ENCODE peak calls at places on chromosomes 4 and X, in nine cellular contexts. One of them, this sample, is unnamed.

GRCh38 chr4:41410049-41410448 is 127.9 kb upstream of the LIMCH1 start:
- DNase-seq in adipocyte: no peak
- DNase-seq in right cardiac atrium: no peak
- DNase-seq in lung: no peak
- DNase-seq in adrenal gland: no peak
- DNase-seq in pancreas: no peak
- DNase-seq in GM23248: peak; percentile 5
- DNase-seq in MM.1S: no peak
- DNase-seq in stomach: no peak
- DNase-seq in this sample: no peak

GRCh38 chr4:184694412-184694956 is 39.4 kb downstream of the CENPU start:
- DNase-seq in adipocyte: no peak
- DNase-seq in right cardiac atrium: no peak
- DNase-seq in lung: no peak
- DNase-seq in adrenal gland: no peak
- DNase-seq in pancreas: no peak
- DNase-seq in GM23248: no peak
- DNase-seq in MM.1S: no peak
- DNase-seq in stomach: no peak
- DNase-seq in this sample: no peak

GRCh38 chr4:140609548-140610425 is 41.0 kb upstream of the UCP1 start:
- DNase-seq in adipocyte: peak; percentile 80
- DNase-seq in right cardiac atrium: no peak
- DNase-seq in lung: no peak
- DNase-seq in adrenal gland: no peak
- DNase-seq in pancreas: peak; percentile 36
- DNase-seq in GM23248: peak; percentile 72
- DNase-seq in MM.1S: peak; percentile 63
- DNase-seq in stomach: no peak
- DNase-seq in this sample: no peak

GRCh38 chr4:82756061-82756460 is 42.5 kb downstream of the SCD5 start:
- DNase-seq in adipocyte: no peak
- DNase-seq in right cardiac atrium: no peak
- DNase-seq in lung: no peak
- DNase-seq in adrenal gland: no peak
- DNase-seq in pancreas: no peak
- DNase-seq in GM23248: no peak
- DNase-seq in MM.1S: no peak
- DNase-seq in stomach: no peak
- DNase-seq in this sample: no peak

GRCh38 chr4:42750831-42751230 is 93.9 kb upstream of the ATP8A1 start:
- DNase-seq in adipocyte: no peak
- DNase-seq in right cardiac atrium: no peak
- DNase-seq in lung: no peak
- DNase-seq in adrenal gland: no peak
- DNase-seq in pancreas: no peak
- DNase-seq in GM23248: no peak
- DNase-seq in MM.1S: no peak
- DNase-seq in stomach: no peak
- DNase-seq in this sample: no peak

GRCh38 chr4:185532327-185532726 is 3.0 kb downstream of the PDLIM3 start:
- DNase-seq in adipocyte: no peak
- DNase-seq in right cardiac atrium: peak; percentile 39
- DNase-seq in lung: no peak
- DNase-seq in adrenal gland: no peak
- DNase-seq in pancreas: no peak
- DNase-seq in GM23248: no peak
- DNase-seq in MM.1S: no peak
- DNase-seq in stomach: no peak
- DNase-seq in this sample: no peak

GRCh38 chrX:1392376-1393130 is 640 bp upstream of the SLC25A6 start:
- DNase-seq in adipocyte: peak; percentile 83
- DNase-seq in right cardiac atrium: peak; percentile 89
- DNase-seq in lung: peak; percentile 74
- DNase-seq in adrenal gland: peak; percentile 75
- DNase-seq in pancreas: peak; percentile 79
- DNase-seq in GM23248: peak; percentile 87
- DNase-seq in MM.1S: peak; percentile 32
- DNase-seq in stomach: peak; percentile 65
- DNase-seq in this sample: no peak

GRCh38 chr4:86706923-86707597 is 112.9 kb downstream of the PTPN13 start:
- DNase-seq in adipocyte: peak; percentile 38
- DNase-seq in right cardiac atrium: no peak
- DNase-seq in lung: no peak
- DNase-seq in adrenal gland: no peak
- DNase-seq in pancreas: no peak
- DNase-seq in GM23248: peak; percentile 46
- DNase-seq in MM.1S: no peak
- DNase-seq in stomach: no peak
- DNase-seq in this sample: no peak

GRCh38 chrX:38426785-38427184 is 74.4 kb downstream of the OTC start:
- DNase-seq in adipocyte: no peak
- DNase-seq in right cardiac atrium: no peak
- DNase-seq in lung: no peak
- DNase-seq in adrenal gland: no peak
- DNase-seq in pancreas: no peak
- DNase-seq in GM23248: peak; percentile 5
- DNase-seq in MM.1S: no peak
- DNase-seq in stomach: no peak
- DNase-seq in this sample: no peak

GRCh38 chr4:154719087-154719486 is 24.7 kb upstream of the LRAT start:
- DNase-seq in adipocyte: peak; percentile 54
- DNase-seq in right cardiac atrium: no peak
- DNase-seq in lung: no peak
- DNase-seq in adrenal gland: no peak
- DNase-seq in pancreas: no peak
- DNase-seq in GM23248: peak; percentile 45
- DNase-seq in MM.1S: no peak
- DNase-seq in stomach: no peak
- DNase-seq in this sample: no peak

GRCh38 chr4:173243321-173243720 is 74.7 kb downstream of the GALNT7 start:
- DNase-seq in adipocyte: peak; percentile 57
- DNase-seq in right cardiac atrium: no peak
- DNase-seq in lung: no peak
- DNase-seq in adrenal gland: no peak
- DNase-seq in pancreas: no peak
- DNase-seq in GM23248: peak; percentile 85
- DNase-seq in MM.1S: no peak
- DNase-seq in stomach: no peak
- DNase-seq in this sample: no peak

GRCh38 chr4:41176357-41176756 is 38.0 kb downstream of the APBB2 start:
- DNase-seq in adipocyte: peak; percentile 85
- DNase-seq in right cardiac atrium: no peak
- DNase-seq in lung: no peak
- DNase-seq in adrenal gland: no peak
- DNase-seq in pancreas: no peak
- DNase-seq in GM23248: peak; percentile 73
- DNase-seq in MM.1S: no peak
- DNase-seq in stomach: no peak
- DNase-seq in this sample: no peak

GRCh38 chrX:74422029-74422352 is 698 bp downstream of the SLC16A2 start:
- DNase-seq in adipocyte: peak; percentile 5
- DNase-seq in right cardiac atrium: peak; percentile 54
- DNase-seq in lung: no peak
- DNase-seq in adrenal gland: no peak
- DNase-seq in pancreas: no peak
- DNase-seq in GM23248: no peak
- DNase-seq in MM.1S: no peak
- DNase-seq in stomach: no peak
- DNase-seq in this sample: no peak

GRCh38 chr4:19971829-19972228 is 279.9 kb upstream of the SLIT2 start:
- DNase-seq in adipocyte: no peak
- DNase-seq in right cardiac atrium: no peak
- DNase-seq in lung: no peak
- DNase-seq in adrenal gland: no peak
- DNase-seq in pancreas: no peak
- DNase-seq in GM23248: no peak
- DNase-seq in MM.1S: no peak
- DNase-seq in stomach: no peak
- DNase-seq in this sample: no peak

GRCh38 chrX:24838624-24839023 is 144.9 kb downstream of the POLA1 start:
- DNase-seq in adipocyte: peak; percentile 72
- DNase-seq in right cardiac atrium: no peak
- DNase-seq in lung: no peak
- DNase-seq in adrenal gland: peak; percentile 22
- DNase-seq in pancreas: no peak
- DNase-seq in GM23248: peak; percentile 27
- DNase-seq in MM.1S: peak; percentile 19
- DNase-seq in stomach: no peak
- DNase-seq in this sample: no peak

GRCh38 chr4:54784188-54784671 is 126.5 kb downstream of the KIT start:
- DNase-seq in adipocyte: peak; percentile 95
- DNase-seq in right cardiac atrium: peak; percentile 93
- DNase-seq in lung: peak; percentile 51
- DNase-seq in adrenal gland: peak; percentile 23
- DNase-seq in pancreas: peak; percentile 24
- DNase-seq in GM23248: peak; percentile 96
- DNase-seq in MM.1S: no peak
- DNase-seq in stomach: peak; percentile 51
- DNase-seq in this sample: no peak

GRCh38 chr4:38011484-38012162 is 51.4 kb downstream of the PTTG2 start:
- DNase-seq in adipocyte: no peak
- DNase-seq in right cardiac atrium: no peak
- DNase-seq in lung: no peak
- DNase-seq in adrenal gland: no peak
- DNase-seq in pancreas: no peak
- DNase-seq in GM23248: no peak
- DNase-seq in MM.1S: no peak
- DNase-seq in stomach: no peak
- DNase-seq in this sample: no peak

DNA sequence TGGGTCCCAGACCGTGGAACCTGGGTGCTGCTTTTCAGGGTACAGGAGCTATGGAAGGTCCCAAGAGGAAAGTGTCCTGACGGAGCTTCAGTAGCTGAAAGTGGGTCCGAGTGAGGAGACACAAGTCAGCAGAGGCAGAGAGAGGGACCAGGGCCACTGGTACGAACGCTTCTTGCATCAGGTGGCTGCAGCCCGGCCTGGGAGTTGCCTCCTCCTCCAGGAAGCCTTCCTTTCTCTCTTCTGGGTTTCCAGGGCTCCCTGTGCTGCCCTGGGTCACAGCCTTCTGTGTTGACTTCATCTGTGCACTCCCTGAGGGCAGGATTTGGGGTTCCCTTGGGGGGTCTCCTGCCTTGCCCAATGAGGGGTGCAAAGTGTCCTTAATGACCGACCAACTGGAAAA is 94.5 kb downstream of the SORCS2 start:
- DNase-seq in adipocyte: no peak
- DNase-seq in right cardiac atrium: no peak
- DNase-seq in lung: no peak
- DNase-seq in adrenal gland: no peak
- DNase-seq in pancreas: no peak
- DNase-seq in GM23248: no peak
- DNase-seq in MM.1S: no peak
- DNase-seq in stomach: no peak
- DNase-seq in this sample: no peak
- H3K27me3 ChIP-seq in adipocyte: peaks cover 44% of the 10 kb centered on the region
- H3K27me3 ChIP-seq in right cardiac atrium: no peaks in the 10 kb centered on the region
- H3K27me3 ChIP-seq in lung: no peaks in the 10 kb centered on the region
- H3K27me3 ChIP-seq in adrenal gland: no peaks in the 10 kb centered on the region
- H3K27me3 ChIP-seq in pancreas: no peaks in the 10 kb centered on the region
- H3K27me3 ChIP-seq in GM23248: peaks cover 8% of the 10 kb centered on the region
- H3K27me3 ChIP-seq in MM.1S: peaks cover 91% of the 10 kb centered on the region
- H3K27me3 ChIP-seq in stomach: peaks cover 27% of the 10 kb centered on the region
- H3K27me3 ChIP-seq in this sample: peaks cover 5% of the 10 kb centered on the region

GRCh38 chrX:104565791-104566687 is at the start of gene IL1RAPL2:
- DNase-seq in adipocyte: peak; percentile 29
- DNase-seq in right cardiac atrium: peak; percentile 38
- DNase-seq in lung: no peak
- DNase-seq in adrenal gland: no peak
- DNase-seq in pancreas: peak; percentile 52
- DNase-seq in GM23248: peak; percentile 34
- DNase-seq in MM.1S: peak; percentile 51
- DNase-seq in stomach: peak; percentile 58
- DNase-seq in this sample: no peak

GRCh38 chrX:104564921-104565703 is 887 bp upstream of the IL1RAPL2 start:
- DNase-seq in adipocyte: no peak
- DNase-seq in right cardiac atrium: peak; percentile 35
- DNase-seq in lung: no peak
- DNase-seq in adrenal gland: no peak
- DNase-seq in pancreas: no peak
- DNase-seq in GM23248: peak; percentile 2
- DNase-seq in MM.1S: no peak
- DNase-seq in stomach: no peak
- DNase-seq in this sample: no peak

GRCh38 chrX:104567506-104567905 is 1.5 kb downstream of the IL1RAPL2 start:
- DNase-seq in adipocyte: no peak
- DNase-seq in right cardiac atrium: no peak
- DNase-seq in lung: no peak
- DNase-seq in adrenal gland: no peak
- DNase-seq in pancreas: no peak
- DNase-seq in GM23248: no peak
- DNase-seq in MM.1S: no peak
- DNase-seq in stomach: no peak
- DNase-seq in this sample: no peak

GRCh38 chrX:104566921-104567501 is 1.0 kb downstream of the IL1RAPL2 start:
- DNase-seq in adipocyte: no peak
- DNase-seq in right cardiac atrium: no peak
- DNase-seq in lung: no peak
- DNase-seq in adrenal gland: no peak
- DNase-seq in pancreas: no peak
- DNase-seq in GM23248: no peak
- DNase-seq in MM.1S: no peak
- DNase-seq in stomach: no peak
- DNase-seq in this sample: no peak

GRCh38 chrX:104568304-104568915 is 2.4 kb downstream of the IL1RAPL2 start:
- DNase-seq in adipocyte: no peak
- DNase-seq in right cardiac atrium: no peak
- DNase-seq in lung: no peak
- DNase-seq in adrenal gland: no peak
- DNase-seq in pancreas: no peak
- DNase-seq in GM23248: no peak
- DNase-seq in MM.1S: no peak
- DNase-seq in stomach: no peak
- DNase-seq in this sample: no peak
- H3K27me3 ChIP-seq in adipocyte: peaks cover 58% of the 10 kb centered on the region
- H3K27me3 ChIP-seq in right cardiac atrium: no peaks in the 10 kb centered on the region
- H3K27me3 ChIP-seq in lung: peaks cover 9% of the 10 kb centered on the region
- H3K27me3 ChIP-seq in adrenal gland: peaks cover 43% of the 10 kb centered on the region
- H3K27me3 ChIP-seq in pancreas: peaks cover 8% of the 10 kb centered on the region
- H3K27me3 ChIP-seq in GM23248: no peaks in the 10 kb centered on the region
- H3K27me3 ChIP-seq in MM.1S: no peaks in the 10 kb centered on the region
- H3K27me3 ChIP-seq in stomach: peaks cover 53% of the 10 kb centered on the region
- H3K27me3 ChIP-seq in this sample: peaks cover 19% of the 10 kb centered on the region

GRCh38 chr4:6532658-6533057 is 42.3 kb upstream of the MAN2B2 start:
- DNase-seq in adipocyte: no peak
- DNase-seq in right cardiac atrium: no peak
- DNase-seq in lung: no peak
- DNase-seq in adrenal gland: no peak
- DNase-seq in pancreas: no peak
- DNase-seq in GM23248: no peak
- DNase-seq in MM.1S: no peak
- DNase-seq in stomach: no peak
- DNase-seq in this sample: no peak
- H3K27me3 ChIP-seq in adipocyte: peaks cover 2% of the 10 kb centered on the region
- H3K27me3 ChIP-seq in right cardiac atrium: no peaks in the 10 kb centered on the region
- H3K27me3 ChIP-seq in lung: no peaks in the 10 kb centered on the region
- H3K27me3 ChIP-seq in adrenal gland: no peaks in the 10 kb centered on the region
- H3K27me3 ChIP-seq in pancreas: no peaks in the 10 kb centered on the region
- H3K27me3 ChIP-seq in GM23248: no peaks in the 10 kb centered on the region
- H3K27me3 ChIP-seq in MM.1S: peaks cover 92% of the 10 kb centered on the region
- H3K27me3 ChIP-seq in stomach: peaks cover 54% of the 10 kb centered on the region
- H3K27me3 ChIP-seq in this sample: no peaks in the 10 kb centered on the region

GRCh38 chr4:158827475-158828085 is 58.8 kb downstream of the FNIP2 start:
- DNase-seq in adipocyte: no peak
- DNase-seq in right cardiac atrium: peak; percentile 52
- DNase-seq in lung: peak; percentile 58
- DNase-seq in adrenal gland: no peak
- DNase-seq in pancreas: no peak
- DNase-seq in GM23248: no peak
- DNase-seq in MM.1S: no peak
- DNase-seq in stomach: no peak
- DNase-seq in this sample: no peak
- H3K27me3 ChIP-seq in adipocyte: no peaks in the 10 kb centered on the region
- H3K27me3 ChIP-seq in right cardiac atrium: no peaks in the 10 kb centered on the region
- H3K27me3 ChIP-seq in lung: no peaks in the 10 kb centered on the region
- H3K27me3 ChIP-seq in adrenal gland: no peaks in the 10 kb centered on the region
- H3K27me3 ChIP-seq in pancreas: no peaks in the 10 kb centered on the region
- H3K27me3 ChIP-seq in GM23248: no peaks in the 10 kb centered on the region
- H3K27me3 ChIP-seq in MM.1S: no peaks in the 10 kb centered on the region
- H3K27me3 ChIP-seq in stomach: no peaks in the 10 kb centered on the region
- H3K27me3 ChIP-seq in this sample: no peaks in the 10 kb centered on the region

This sample was measured in CD4-positive, alpha-beta T cell.